ENCODE peak calls at places on chromosome 18, in five cellular contexts. One of them, this sample, is unnamed.

GRCh38 chr18:58025733-58026132 is 18.3 kb upstream of the NEDD4L start:
- DNase-seq in GM12878: no peak
- DNase-seq in H1: no peak
- DNase-seq in K562: no peak
- DNase-seq in A549: no peak
- DNase-seq in this sample: peak

GRCh38 chr18:58962331-58962730 is 97.7 kb downstream of the ZNF532 start:
- DNase-seq in GM12878: no peak
- DNase-seq in A549: no peak
- DNase-seq in K562: no peak
- DNase-seq in H1: no peak
- DNase-seq in this sample: no peak

GRCh38 chr18:25282282-25282681 is 69.7 kb downstream of the ZNF521 start:
- DNase-seq in H1: no peak
- DNase-seq in K562: no peak
- DNase-seq in A549: no peak
- DNase-seq in GM12878: no peak
- DNase-seq in this sample: no peak

GRCh38 chr18:62484941-62485340 is 37.9 kb upstream of the ZCCHC2 start:
- DNase-seq in H1: no peak
- DNase-seq in A549: no peak
- DNase-seq in K562: no peak
- DNase-seq in GM12878: no peak
- DNase-seq in this sample: no peak

GRCh38 chr18:48797841-48798255 is 152.9 kb downstream of the SMAD7 start:
- DNase-seq in K562: no peak
- DNase-seq in A549: no peak
- DNase-seq in GM12878: no peak
- DNase-seq in H1: no peak
- DNase-seq in this sample: no peak

GRCh38 chr18:48688961-48689360 is 150.1 kb downstream of the CTIF start:
- DNase-seq in H1: no peak
- DNase-seq in K562: no peak
- DNase-seq in A549: no peak
- DNase-seq in GM12878: no peak
- DNase-seq in this sample: no peak

GRCh38 chr18:70072678-70073077 is 125.0 kb upstream of the CD226 start:
- DNase-seq in A549: peak
- DNase-seq in H1: no peak
- DNase-seq in GM12878: no peak
- DNase-seq in K562: no peak
- DNase-seq in this sample: peak

GRCh38 chr18:10771053-10771709 is 245.4 kb downstream of the NAPG start:
- DNase-seq in GM12878: peak
- DNase-seq in K562: no peak
- DNase-seq in A549: no peak
- DNase-seq in H1: no peak
- DNase-seq in this sample: peak

GRCh38 chr18:26103579-26103978 is 13.2 kb upstream of the SS18 start:
- DNase-seq in H1: no peak
- DNase-seq in GM12878: no peak
- DNase-seq in A549: peak
- DNase-seq in K562: no peak
- DNase-seq in this sample: no peak

GRCh38 chr18:9925369-9925768 is 11.6 kb downstream of the VAPA start:
- DNase-seq in H1: no peak
- DNase-seq in K562: no peak
- DNase-seq in A549: no peak
- DNase-seq in GM12878: no peak
- DNase-seq in this sample: peak

GRCh38 chr18:14970027-14970426 is 222.1 kb downstream of the ANKRD30B start:
- DNase-seq in K562: no peak
- DNase-seq in A549: no peak
- DNase-seq in H1: no peak
- DNase-seq in GM12878: no peak
- DNase-seq in this sample: no peak
- TF ChIP-seq RFX5 in K562: no peak
- TF ChIP-seq RFX5 in A549: no peak
- TF ChIP-seq RFX5 in H1: no peak
- TF ChIP-seq RFX5 in GM12878: no peak
- TF ChIP-seq RFX5 in this sample: no peak

GRCh38 chr18:40863801-40864200 is 1091.2 kb upstream of the PIK3C3 start:
- DNase-seq in GM12878: no peak
- DNase-seq in H1: no peak
- DNase-seq in A549: no peak
- DNase-seq in K562: no peak
- DNase-seq in this sample: no peak
- TF ChIP-seq USF2 in GM12878: no peak
- TF ChIP-seq USF2 in H1: no peak
- TF ChIP-seq USF2 in A549: no peak
- TF ChIP-seq USF2 in K562: no peak
- TF ChIP-seq USF2 in this sample: no peak

GRCh38 chr18:5891361-5892215 is 3.7 kb downstream of the TMEM200C start:
- DNase-seq in GM12878: no peak
- DNase-seq in H1: no peak
- DNase-seq in K562: no peak
- DNase-seq in A549: no peak
- DNase-seq in this sample: no peak
- TF ChIP-seq RFX5 in GM12878: no peak
- TF ChIP-seq RFX5 in H1: no peak
- TF ChIP-seq RFX5 in K562: no peak
- TF ChIP-seq RFX5 in A549: no peak
- TF ChIP-seq RFX5 in this sample: no peak

DNA sequence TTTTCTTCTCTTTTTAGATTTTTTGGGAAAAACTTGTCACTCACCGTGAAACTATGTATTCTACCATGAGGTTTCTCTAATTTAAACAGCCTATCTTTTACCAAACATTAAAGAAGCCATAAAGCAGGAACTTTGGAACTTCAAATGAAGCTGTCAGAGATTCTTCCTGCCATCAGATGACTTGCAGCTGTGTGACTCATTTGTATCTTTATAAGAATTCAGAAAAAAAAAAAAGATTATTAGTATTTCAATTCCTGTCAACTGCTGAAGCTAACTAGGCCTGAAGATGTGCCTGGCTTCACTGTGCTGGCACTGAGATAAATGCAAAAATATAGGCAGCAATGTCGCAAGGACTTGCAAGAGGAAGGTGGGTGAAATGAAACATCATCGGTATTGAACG is 1399.1 kb upstream of the PIK3C3 start:
- DNase-seq in H1: no peak
- DNase-seq in K562: no peak
- DNase-seq in A549: no peak
- DNase-seq in GM12878: no peak
- DNase-seq in this sample: peak
- TF ChIP-seq USF2 in H1: no peak
- TF ChIP-seq USF2 in K562: no peak
- TF ChIP-seq USF2 in A549: no peak
- TF ChIP-seq USF2 in GM12878: no peak
- TF ChIP-seq USF2 in this sample: no peak

GRCh38 chr18:23103449-23103848 is 31.8 kb upstream of the CABLES1 start:
- DNase-seq in A549: peak
- DNase-seq in K562: no peak
- DNase-seq in H1: no peak
- DNase-seq in GM12878: no peak
- DNase-seq in this sample: no peak

GRCh38 chr18:23105581-23106219 is 29.6 kb upstream of the CABLES1 start:
- DNase-seq in A549: peak
- DNase-seq in GM12878: no peak
- DNase-seq in K562: no peak
- DNase-seq in H1: no peak
- DNase-seq in this sample: no peak

GRCh38 chr18:23102498-23103260 is 32.6 kb upstream of the CABLES1 start:
- DNase-seq in H1: no peak
- DNase-seq in A549: no peak
- DNase-seq in K562: no peak
- DNase-seq in GM12878: no peak
- DNase-seq in this sample: no peak

GRCh38 chr18:23106575-23106974 is 28.7 kb upstream of the CABLES1 start:
- DNase-seq in K562: no peak
- DNase-seq in GM12878: no peak
- DNase-seq in A549: peak
- DNase-seq in H1: no peak
- DNase-seq in this sample: peak

DNA sequence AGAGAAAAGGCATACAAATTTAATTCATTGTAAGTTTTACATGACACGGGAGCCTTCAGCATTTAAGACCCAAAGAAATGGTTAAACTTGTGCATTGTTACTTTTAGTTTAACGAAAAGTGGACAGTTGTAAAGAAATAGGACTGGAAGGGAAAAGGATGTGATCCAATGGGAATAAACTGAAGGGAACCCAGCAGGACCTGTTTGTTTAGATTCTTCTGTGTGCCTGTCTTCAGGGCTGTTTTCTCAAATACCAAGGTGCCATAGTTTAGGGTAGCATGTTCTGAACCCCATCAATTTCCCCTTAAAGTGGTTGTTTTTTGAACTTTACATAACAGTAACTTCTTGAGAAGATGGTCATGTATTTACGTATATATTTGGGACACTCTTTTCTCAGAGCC is 30.3 kb upstream of the CABLES1 start:
- DNase-seq in K562: no peak
- DNase-seq in GM12878: no peak
- DNase-seq in H1: no peak
- DNase-seq in A549: no peak
- DNase-seq in this sample: no peak
- TF ChIP-seq RFX5 in K562: no peak
- TF ChIP-seq RFX5 in GM12878: no peak
- TF ChIP-seq RFX5 in H1: no peak
- TF ChIP-seq RFX5 in A549: no peak
- TF ChIP-seq RFX5 in this sample: no peak

DNA sequence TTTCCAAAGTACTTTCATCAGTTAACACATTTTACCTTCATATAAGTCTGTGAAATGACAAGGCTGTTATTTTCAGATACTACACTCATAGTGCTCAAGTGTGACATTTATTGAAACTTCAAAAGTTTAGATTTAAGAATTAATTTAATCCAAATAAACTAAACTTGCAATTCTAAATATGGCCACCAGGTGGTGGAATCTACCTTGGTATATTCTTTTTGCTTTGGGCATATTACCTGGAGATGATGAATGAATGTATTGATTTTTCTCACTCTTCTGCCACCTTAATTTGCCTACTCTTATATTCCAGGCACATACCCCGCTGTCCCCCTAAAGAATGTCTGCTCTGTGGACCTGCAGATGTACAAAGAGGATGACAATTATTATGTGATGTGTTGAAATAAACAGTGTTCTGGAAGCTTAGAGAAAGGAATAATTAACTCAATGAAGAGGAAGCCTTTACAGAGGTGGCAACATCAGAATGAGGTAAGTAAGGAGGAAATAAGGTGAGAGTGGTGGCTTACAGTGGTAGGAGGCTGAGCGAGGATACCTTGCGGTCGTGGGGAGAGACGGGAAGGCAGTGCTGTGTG is 179.7 kb downstream of the CELF4 start:
- DNase-seq in A549: peak
- DNase-seq in H1: no peak
- DNase-seq in GM12878: no peak
- DNase-seq in K562: peak
- DNase-seq in this sample: peak
- TF ChIP-seq USF2 in A549: no peak
- TF ChIP-seq USF2 in H1: no peak
- TF ChIP-seq USF2 in GM12878: no peak
- TF ChIP-seq USF2 in K562: no peak
- TF ChIP-seq USF2 in this sample: no peak

DNA sequence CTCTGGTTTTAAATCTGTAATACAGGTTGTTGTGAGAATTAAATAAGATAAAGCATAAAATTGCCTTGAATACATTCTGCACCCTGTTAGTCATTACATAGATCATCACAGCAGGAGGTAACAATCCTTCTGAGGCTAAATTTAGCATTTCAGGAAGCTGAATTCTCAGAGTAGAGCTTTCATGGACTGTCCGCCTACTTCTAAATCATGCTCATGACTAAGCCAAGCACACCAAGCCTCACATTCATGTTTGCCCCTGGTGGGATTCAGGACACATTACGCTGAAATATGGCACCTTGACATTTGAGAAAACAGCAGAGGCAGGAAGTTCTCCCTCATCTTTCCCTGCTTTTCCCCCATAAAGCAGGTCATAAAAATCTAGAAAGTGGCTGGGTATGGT is 16.6 kb upstream of the PIK3C3 start:
- DNase-seq in A549: peak
- DNase-seq in H1: no peak
- DNase-seq in K562: no peak
- DNase-seq in GM12878: no peak
- DNase-seq in this sample: peak
- TF ChIP-seq RFX5 in A549: no peak
- TF ChIP-seq RFX5 in H1: no peak
- TF ChIP-seq RFX5 in K562: no peak
- TF ChIP-seq RFX5 in GM12878: no peak
- TF ChIP-seq RFX5 in this sample: no peak

GRCh38 chr18:21443776-21444464 is 156.6 kb downstream of the ESCO1 start:
- DNase-seq in A549: no peak
- DNase-seq in GM12878: no peak
- DNase-seq in H1: no peak
- DNase-seq in K562: no peak
- DNase-seq in this sample: no peak

GRCh38 chr18:21444465-21445023 is 156.0 kb downstream of the ESCO1 start:
- DNase-seq in GM12878: no peak
- DNase-seq in A549: peak
- DNase-seq in K562: peak
- DNase-seq in H1: no peak
- DNase-seq in this sample: peak

GRCh38 chr18:21441670-21442069 is 158.8 kb downstream of the ESCO1 start:
- DNase-seq in A549: no peak
- DNase-seq in K562: no peak
- DNase-seq in GM12878: no peak
- DNase-seq in H1: no peak
- DNase-seq in this sample: no peak

DNA sequence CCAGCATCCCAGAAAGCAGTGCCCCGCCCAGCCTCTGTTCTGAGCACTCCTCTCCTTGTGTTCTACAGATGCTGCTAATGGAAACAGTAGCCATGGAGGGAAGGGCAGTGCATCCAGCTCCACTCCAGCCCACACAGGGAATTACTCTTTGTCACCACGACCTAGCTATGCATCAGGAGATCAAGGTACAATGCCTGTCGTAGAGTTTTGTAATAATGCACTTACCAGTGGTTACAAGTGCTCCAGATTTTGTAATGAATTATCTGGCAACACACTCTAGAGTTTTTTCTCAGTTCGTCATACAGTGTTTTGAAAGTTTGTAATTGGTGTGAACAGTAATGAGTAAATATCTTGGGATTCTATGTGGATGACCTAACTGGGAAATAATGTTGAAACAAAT is 161.1 kb downstream of the ESCO1 start:
- DNase-seq in K562: no peak
- DNase-seq in H1: no peak
- DNase-seq in GM12878: no peak
- DNase-seq in A549: peak
- DNase-seq in this sample: peak
- TF ChIP-seq USF2 in K562: no peak
- TF ChIP-seq USF2 in H1: no peak
- TF ChIP-seq USF2 in GM12878: no peak
- TF ChIP-seq USF2 in A549: no peak
- TF ChIP-seq USF2 in this sample: no peak